ENCODE peak calls at places on chromosomes 3 and 15, in nine cellular contexts. C, Z, G, N, W, E, P, L and U are unnamed samples.
A peak's percentile ranks its signal among the peaks of the same experiment; 100 is the strongest.

GRCh38 chr3:3447671-3448070 is 268.2 kb upstream of the CRBN start:
- DNase-seq in E (no peak), Z (no peak), N (no peak), W (no peak), G (no peak), P (no peak), L (no peak), C (no peak), U (no peak)

GRCh38 chr3:48141225-48142137 is 46.7 kb downstream of the CDC25A start:
- DNase-seq in P (no peak), Z (no peak), C (no peak), L (no peak), G (no peak), E (no peak), N (no peak), W (no peak), U (no peak)

GRCh38 chr15:101142711-101143110 is 109.1 kb downstream of the CHSY1 start:
- DNase-seq in P (no peak), L (no peak), Z (no peak), N (no peak), W (no peak), C (no peak), E (no peak), G (no peak), U (no peak)

GRCh38 chr3:33892655-33893054 is 94.2 kb downstream of the PDCD6IP start:
- DNase-seq in E (no peak), P (no peak), Z (no peak), C (no peak), L (no peak), W (no peak), N (no peak), G (no peak), U (no peak)

GRCh38 chr15:52805351-52806283 is 15.5 kb upstream of the ONECUT1 start:
- DNase-seq in E (no peak), P (peak; percentile 48), N (no peak), G (peak; percentile 23), L (no peak), C (no peak), W (no peak), Z (no peak), U (no peak)

GRCh38 chr3:194328080-194328571 is 23.0 kb downstream of the CPN2 start:
- DNase-seq in N (peak; percentile 37), L (no peak), Z (no peak), E (no peak), C (no peak), P (no peak), W (no peak), G (no peak), U (no peak)

GRCh38 chr15:45442497-45443135 is 64.3 kb upstream of the GATM start:
- DNase-seq in G (no peak), E (no peak), Z (no peak), L (no peak), N (no peak), C (no peak), P (no peak), W (no peak), U (no peak)

GRCh38 chr15:44536298-44536961 is 517 bp upstream of the EIF3J start:
- DNase-seq in E (no peak), Z (peak; percentile 93), N (no peak), P (peak; percentile 85), L (peak; percentile 62), G (peak; percentile 79), W (peak; percentile 87), C (peak; percentile 78), U (peak; percentile 89)

GRCh38 chr3:35635407-35635806 is 3.9 kb upstream of the ARPP21 start:
- DNase-seq in N (no peak), Z (no peak), P (no peak), G (no peak), L (no peak), C (no peak), E (no peak), W (no peak), U (no peak)

GRCh38 chr3:108548304-108548703 is 37.9 kb upstream of the MYH15 start:
- DNase-seq in G (no peak), C (no peak), N (no peak), Z (no peak), E (no peak), L (no peak), W (peak; percentile 46), P (no peak), U (no peak)

GRCh38 chr3:172140499-172141391 is 101.4 kb downstream of the FNDC3B start:
- DNase-seq in C (no peak), Z (no peak), P (peak; percentile 84), N (no peak), E (peak; percentile 38), W (peak; percentile 95), L (no peak), G (no peak), U (peak; percentile 34)

GRCh38 chr3:46875560-46875959 is 2.0 kb upstream of the PTH1R start:
- DNase-seq in G (no peak), P (no peak), L (no peak), C (no peak), N (no peak), Z (no peak), W (no peak), E (no peak), U (no peak)

GRCh38 chr15:64010719-64011118 is 35.6 kb downstream of the DAPK2 start:
- DNase-seq in P (peak; percentile 68), L (peak; percentile 62), G (no peak), N (peak; percentile 87), W (peak; percentile 60), C (no peak), E (no peak), Z (peak; percentile 69), U (peak; percentile 73)

GRCh38 chr15:85031086-85031943 is 49.7 kb downstream of the PDE8A start:
- DNase-seq in E (no peak), Z (no peak), W (no peak), L (no peak), G (no peak), N (no peak), C (no peak), P (no peak), U (no peak)

GRCh38 chr3:53109190-53109589 is 21.0 kb downstream of the RFT1 start:
- DNase-seq in E (no peak), C (no peak), Z (no peak), W (peak; percentile 54), G (no peak), N (no peak), L (peak; percentile 56), P (no peak), U (no peak)

GRCh38 chr3:138256022-138256421 is 68.9 kb downstream of the ARMC8 start:
- DNase-seq in G (no peak), L (no peak), N (no peak), C (no peak), Z (no peak), E (peak; percentile 14), P (no peak), W (peak; percentile 11), U (no peak)

GRCh38 chr15:39501366-39501765 is 79.5 kb upstream of the THBS1 start:
- DNase-seq in L (no peak), Z (no peak), N (no peak), P (no peak), E (no peak), W (no peak), G (no peak), C (no peak), U (no peak)

GRCh38 chr15:39232512-39232911 is 348.4 kb upstream of the THBS1 start:
- DNase-seq in W (peak; percentile 90), E (no peak), P (no peak), G (no peak), C (no peak), N (no peak), L (no peak), Z (no peak), U (no peak)

GRCh38 chr3:195133462-195133861 is 137.5 kb downstream of the XXYLT1 start:
- DNase-seq in L (no peak), P (no peak), W (peak; percentile 84), C (no peak), Z (no peak), G (no peak), N (peak; percentile 72), E (no peak), U (no peak)

GRCh38 chr15:81475926-81476325 is 101.9 kb upstream of the TMC3 start:
- DNase-seq in G (no peak), W (no peak), C (no peak), N (no peak), P (no peak), L (no peak), E (no peak), Z (no peak), U (no peak)

GRCh38 chr15:63905558-63906265 is 72.0 kb upstream of the HERC1 start:
- DNase-seq in N (no peak), L (no peak), G (no peak), E (no peak), C (no peak), W (no peak), P (no peak), Z (no peak), U (no peak)

GRCh38 chr3:23811117-23811487 is 5.3 kb downstream of the UBE2E1 start:
- DNase-seq in P (no peak), N (no peak), W (no peak), E (no peak), C (no peak), G (no peak), Z (no peak), L (no peak), U (no peak)

GRCh38 chr3:127072971-127073851 is 90.3 kb downstream of the PLXNA1 start:
- DNase-seq in E (no peak), P (no peak), N (no peak), Z (no peak), C (no peak), G (no peak), L (no peak), W (no peak), U (peak; percentile 46)

GRCh38 chr3:133230191-133230590 is 169.7 kb upstream of the BFSP2 start:
- DNase-seq in L (no peak), E (no peak), C (no peak), W (no peak), Z (no peak), G (no peak), N (no peak), P (no peak), U (no peak)

GRCh38 chr15:31083394-31083790 is 18.1 kb downstream of the TRPM1 start:
- DNase-seq in G (no peak), W (no peak), P (peak; percentile 45), L (no peak), C (no peak), N (no peak), Z (no peak), E (no peak), U (no peak)

GRCh38 chr15:80121546-80121945 is 31.3 kb upstream of the FAH start:
- DNase-seq in C (no peak), N (no peak), E (peak; percentile 13), Z (no peak), L (no peak), P (no peak), W (no peak), G (no peak), U (no peak)

GRCh38 chr3:2477635-2478034 is 379.0 kb downstream of the CNTN4 start:
- DNase-seq in L (no peak), C (no peak), W (no peak), Z (no peak), N (no peak), P (no peak), G (no peak), E (peak; percentile 45), U (no peak)

GRCh38 chr3:194130807-194131589 is 5.0 kb upstream of the HES1 start:
- DNase-seq in C (no peak), N (no peak), P (peak; percentile 65), W (no peak), G (no peak), Z (no peak), L (no peak), E (no peak), U (peak; percentile 41)

GRCh38 chr3:12706504-12707253 is 42.8 kb upstream of the RAF1 start:
- DNase-seq in C (peak; percentile 31), W (peak; percentile 81), E (peak; percentile 24), P (peak; percentile 50), G (peak; percentile 70), N (peak; percentile 32), L (peak; percentile 63), Z (no peak), U (no peak)

GRCh38 chr3:46891132-46891531 is 13.6 kb downstream of the PTH1R start:
- DNase-seq in L (no peak), N (no peak), W (no peak), C (no peak), G (no peak), Z (no peak), P (no peak), E (no peak), U (no peak)

GRCh38 chr3:116920836-116921596 is 211.4 kb downstream of the TUSC7 start:
- DNase-seq in E (no peak), P (no peak), G (no peak), C (no peak), L (no peak), N (no peak), Z (no peak), W (no peak), U (no peak)